ENCODE peak calls at places on chromosome 13, in four cellular contexts. B is CD8-positive, alpha-beta memory T cell; A is left ventricle myocardium inferior; D is sigmoid colon. Y is an unnamed sample.

GRCh38 chr13:106981050-106981449 is 413.1 kb upstream of the ARGLU1 start:
- DNase-seq in B (no peak), D (no peak), A (no peak), Y (no peak)

GRCh38 chr13:111115841-111116500 is 861 bp downstream of the ARHGEF7 start:
- DNase-seq in A (peak; percentile 69), D (no peak), B (no peak), Y (peak; percentile 57)

GRCh38 chr13:50224534-50224933 is 209.3 kb downstream of the KCNRG start:
- DNase-seq in D (no peak), B (no peak), A (no peak), Y (no peak)

GRCh38 chr13:32917504-32917903 is 98.7 kb upstream of the KL start:
- DNase-seq in D (no peak), A (no peak), B (no peak), Y (no peak)

GRCh38 chr13:98022210-98022609 is 68.7 kb downstream of the IPO5 start:
- DNase-seq in B (no peak), A (no peak), D (no peak), Y (peak; percentile 39)

GRCh38 chr13:32791545-32792172 is 205.4 kb downstream of the PDS5B start:
- DNase-seq in B (peak; percentile 63), D (no peak), A (no peak), Y (no peak)

GRCh38 chr13:35693142-35693784 is 216.8 kb upstream of the MAB21L1 start:
- DNase-seq in D (peak; percentile 50), A (no peak), B (no peak), Y (no peak)

GRCh38 chr13:36882829-36883390 is 37.1 kb downstream of the SMAD9 start:
- DNase-seq in B (no peak), A (no peak), D (no peak), Y (no peak)

GRCh38 chr13:44273991-44274810 is 99.4 kb upstream of the SERP2 start:
- DNase-seq in D (no peak), B (peak; percentile 78), A (no peak), Y (no peak)

GRCh38 chr13:106566682-106567420 is 1.1 kb downstream of the ARGLU1 start:
- DNase-seq in D (peak; percentile 75), A (peak; percentile 59), B (no peak), Y (peak; percentile 66)

GRCh38 chr13:66635526-66635925 is 594.6 kb downstream of the PCDH9 start:
- DNase-seq in D (no peak), A (no peak), B (no peak), Y (no peak)

GRCh38 chr13:24640752-24641151 is 39.5 kb upstream of the ATP12A start:
- DNase-seq in D (no peak), A (no peak), B (no peak), Y (no peak)

GRCh38 chr13:101453784-101454201 is 1.3 kb downstream of the ITGBL1 start:
- DNase-seq in B (no peak), D (no peak), A (peak; percentile 17), Y (peak; percentile 14)

GRCh38 chr13:90055121-90055520 is 1292.4 kb upstream of the MIR17HG start:
- DNase-seq in D (no peak), B (no peak), A (no peak), Y (no peak)

GRCh38 chr13:105773887-105774538 is 761.4 kb downstream of the EFNB2 start:
- DNase-seq in A (no peak), D (no peak), B (no peak), Y (no peak)

GRCh38 chr13:34086281-34086680 is 268.3 kb downstream of the RFC3 start:
- DNase-seq in A (no peak), B (no peak), D (no peak), Y (no peak)

GRCh38 chr13:49499889-49500660 is 4.3 kb downstream of the PHF11 start:
- DNase-seq in A (no peak), B (no peak), D (no peak), Y (no peak)

GRCh38 chr13:23510979-23511735 is 59.1 kb upstream of the TNFRSF19 start:
- DNase-seq in A (no peak), D (no peak), B (no peak), Y (peak; percentile 40)

GRCh38 chr13:31930490-31930889 is 101.1 kb upstream of the FRY start:
- DNase-seq in B (no peak), A (no peak), D (no peak), Y (no peak)

GRCh38 chr13:30711375-30711774 is 24.0 kb upstream of the ALOX5AP start:
- DNase-seq in A (no peak), B (no peak), D (no peak), Y (no peak)

GRCh38 chr13:60584976-60585375 is 188.0 kb downstream of the TDRD3 start:
- DNase-seq in A (no peak), B (no peak), D (no peak), Y (peak; percentile 11)

GRCh38 chr13:59774511-59774911 is 389.2 kb downstream of the DIAPH3 start:
- DNase-seq in D (no peak), A (no peak), B (no peak), Y (no peak)

GRCh38 chr13:78978381-78978998 is 319.5 kb upstream of the OBI1 start:
- DNase-seq in A (no peak), D (no peak), B (peak; percentile 28), Y (peak; percentile 47)

GRCh38 chr13:85074543-85075313 is 724.5 kb downstream of the SLITRK6 start:
- DNase-seq in A (no peak), D (no peak), B (no peak), Y (no peak)

GRCh38 chr13:46160474-46161066 is 21.4 kb downstream of the LCP1 start:
- DNase-seq in B (peak; percentile 71), D (no peak), A (no peak), Y (no peak)

GRCh38 chr13:97648171-97648880 is 214.4 kb downstream of the RAP2A start:
- DNase-seq in D (no peak), A (no peak), B (no peak), Y (no peak)

GRCh38 chr13:18948012-18948663 is 233.5 kb downstream of the TUBA3C start:
- DNase-seq in D (no peak), B (no peak), A (no peak), Y (no peak)

GRCh38 chr13:66513728-66514127 is 716.4 kb downstream of the PCDH9 start:
- DNase-seq in D (no peak), B (no peak), A (no peak), Y (no peak)

GRCh38 chr13:113034451-113035208 is 65.6 kb downstream of the MCF2L start:
- DNase-seq in B (no peak), D (no peak), A (no peak), Y (peak; percentile 32)

DNA sequence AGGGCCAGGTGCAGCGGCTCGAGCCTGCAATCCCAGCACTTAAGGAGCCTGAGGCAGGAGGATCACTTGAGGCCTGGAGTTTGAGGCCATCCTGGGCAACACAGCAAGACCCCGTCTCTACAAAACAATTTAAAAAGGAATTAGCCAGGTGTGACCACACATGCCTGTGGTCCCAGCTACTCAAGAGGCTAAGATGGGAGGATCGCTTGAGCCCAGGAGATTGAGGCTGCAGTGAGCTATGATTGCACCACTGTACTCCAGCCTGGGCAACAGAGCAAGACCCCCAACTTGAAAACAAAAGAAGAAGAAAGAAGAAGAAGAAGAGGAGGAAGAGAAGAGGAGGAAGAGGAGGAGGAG is 47.7 kb downstream of the LATS2 start:
- DNase-seq in D (no peak), B (no peak), A (no peak), Y (no peak)
- H3K4me1 ChIP-seq in D (peaks cover 97% of the 10 kb centered on the region), B (no peaks in the 10 kb centered on the region), A (peaks cover 99% of the 10 kb centered on the region), Y (peaks cover 85% of the 10 kb centered on the region)

GRCh38 chr13:109246001-109246400 is 540.4 kb downstream of the IRS2 start:
- DNase-seq in B (no peak), A (no peak), D (no peak), Y (no peak)

GRCh38 chr13:109241160-109241559 is 545.2 kb downstream of the IRS2 start:
- DNase-seq in B (no peak), A (no peak), D (no peak), Y (peak; percentile 8)

GRCh38 chr13:109243311-109243951 is 543.0 kb downstream of the IRS2 start:
- DNase-seq in A (no peak), B (no peak), D (no peak), Y (peak; percentile 40)
- H3K4me1 ChIP-seq in A (peaks cover 21% of the 10 kb centered on the region), B (no peaks in the 10 kb centered on the region), D (peaks cover 17% of the 10 kb centered on the region), Y (no peaks in the 10 kb centered on the region)

GRCh38 chr13:48486362-48486761 is 46.5 kb downstream of the RCBTB2 start:
- DNase-seq in D (no peak), B (no peak), A (no peak), Y (no peak)
- H3K4me1 ChIP-seq in D (no peaks in the 10 kb centered on the region), B (peaks cover 42% of the 10 kb centered on the region), A (peaks cover 2% of the 10 kb centered on the region), Y (no peaks in the 10 kb centered on the region)

GRCh38 chr13:51501096-51501495 is 48.3 kb upstream of the INTS6 start:
- DNase-seq in B (no peak), D (no peak), A (no peak), Y (no peak)

GRCh38 chr13:51499841-51500240 is 47.0 kb upstream of the INTS6 start:
- DNase-seq in D (no peak), B (no peak), A (no peak), Y (no peak)

GRCh38 chr13:51500687-51501086 is 47.9 kb upstream of the INTS6 start:
- DNase-seq in D (no peak), A (no peak), B (no peak), Y (no peak)

GRCh38 chr13:51502206-51502651 is 49.4 kb upstream of the INTS6 start:
- DNase-seq in D (no peak), B (no peak), A (no peak), Y (no peak)

GRCh38 chr13:51501592-51502205 is 48.9 kb upstream of the INTS6 start:
- DNase-seq in B (no peak), D (no peak), A (no peak), Y (no peak)
- H3K4me1 ChIP-seq in B (no peaks in the 10 kb centered on the region), D (no peaks in the 10 kb centered on the region), A (no peaks in the 10 kb centered on the region), Y (no peaks in the 10 kb centered on the region)

GRCh38 chr13:27133889-27134288 is 37.7 kb downstream of the USP12 start:
- DNase-seq in A (no peak), B (no peak), D (no peak), Y (no peak)

GRCh38 chr13:27131906-27132305 is 39.7 kb downstream of the USP12 start:
- DNase-seq in D (no peak), A (no peak), B (no peak), Y (no peak)

GRCh38 chr13:27131202-27131623 is 40.4 kb downstream of the USP12 start:
- DNase-seq in D (no peak), A (no peak), B (peak; percentile 7), Y (no peak)

GRCh38 chr13:27130223-27131015 is 41.2 kb downstream of the USP12 start:
- DNase-seq in A (no peak), D (no peak), B (no peak), Y (no peak)

DNA sequence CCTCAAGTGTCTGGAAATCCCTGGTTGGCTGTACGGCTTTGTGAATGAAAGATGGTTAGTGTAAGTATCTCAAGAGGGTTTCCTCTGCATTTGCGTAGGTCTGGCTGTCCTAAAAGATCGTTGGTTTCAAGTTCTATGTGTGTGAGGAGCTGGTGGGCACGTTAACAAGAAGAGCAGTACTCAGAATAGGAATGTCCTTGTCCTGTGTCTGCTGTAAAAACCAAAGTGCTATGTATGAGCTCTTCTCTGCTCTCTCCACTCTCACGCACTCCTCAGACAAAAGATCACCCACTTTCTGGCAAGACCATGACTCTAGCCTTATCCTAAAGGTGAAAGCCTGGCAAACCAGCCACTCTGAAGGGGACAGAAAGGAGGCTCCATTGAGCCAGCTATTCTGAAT is 39.1 kb downstream of the USP12 start:
- DNase-seq in B (no peak), A (no peak), D (no peak), Y (no peak)
- H3K4me1 ChIP-seq in B (peaks cover 29% of the 10 kb centered on the region), A (peaks cover 66% of the 10 kb centered on the region), D (peaks cover 81% of the 10 kb centered on the region), Y (peaks cover 34% of the 10 kb centered on the region)

Y was measured in heart right ventricle.